ENCODE peak calls at places on chromosomes 11 and 22, in six cellular contexts. One of them, this sample, is unnamed.
A peak's percentile ranks its signal among the peaks of the same experiment; 100 is the strongest.

GRCh38 chr11:27582686-27583085 is 76.1 kb upstream of the LIN7C start:
- DNase-seq in PC-3: no peak
- DNase-seq in neural progenitor cell: no peak
- DNase-seq in neuronal stem cell: no peak
- DNase-seq in hepatocyte: no peak
- DNase-seq in fibroblast of lung: no peak
- DNase-seq in this sample: no peak

GRCh38 chr11:5690736-5691135 is 1.1 kb downstream of the TRIM22 start:
- DNase-seq in PC-3: no peak
- DNase-seq in neural progenitor cell: no peak
- DNase-seq in neuronal stem cell: no peak
- DNase-seq in hepatocyte: no peak
- DNase-seq in fibroblast of lung: peak; percentile 41
- DNase-seq in this sample: peak; percentile 72

GRCh38 chr11:103091441-103091809 is 535 bp downstream of the DCUN1D5 start:
- DNase-seq in PC-3: peak; percentile 43
- DNase-seq in neural progenitor cell: peak; percentile 58
- DNase-seq in neuronal stem cell: no peak
- DNase-seq in hepatocyte: peak; percentile 71
- DNase-seq in fibroblast of lung: peak; percentile 53
- DNase-seq in this sample: peak; percentile 83

GRCh38 chr22:25747245-25747944 is 5.4 kb downstream of the MYO18B start:
- DNase-seq in PC-3: no peak
- DNase-seq in neural progenitor cell: no peak
- DNase-seq in neuronal stem cell: no peak
- DNase-seq in hepatocyte: peak; percentile 64
- DNase-seq in fibroblast of lung: peak; percentile 99
- DNase-seq in this sample: peak; percentile 97

GRCh38 chr11:15779518-15779917 is 576.8 kb downstream of the SOX6 start:
- DNase-seq in PC-3: no peak
- DNase-seq in neural progenitor cell: no peak
- DNase-seq in neuronal stem cell: no peak
- DNase-seq in hepatocyte: no peak
- DNase-seq in fibroblast of lung: peak; percentile 67
- DNase-seq in this sample: no peak

GRCh38 chr11:104594228-104594958 is 303.9 kb downstream of the CASP12 start:
- DNase-seq in PC-3: peak; percentile 58
- DNase-seq in neural progenitor cell: no peak
- DNase-seq in neuronal stem cell: no peak
- DNase-seq in hepatocyte: no peak
- DNase-seq in fibroblast of lung: peak; percentile 12
- DNase-seq in this sample: peak; percentile 18

GRCh38 chr11:88280673-88281316 is 56.7 kb downstream of the CTSC start:
- DNase-seq in PC-3: no peak
- DNase-seq in neural progenitor cell: no peak
- DNase-seq in neuronal stem cell: no peak
- DNase-seq in hepatocyte: no peak
- DNase-seq in fibroblast of lung: peak; percentile 46
- DNase-seq in this sample: peak; percentile 44

GRCh38 chr11:10876168-10876567 is 18.3 kb upstream of the ZBED5 start:
- DNase-seq in PC-3: peak; percentile 82
- DNase-seq in neural progenitor cell: no peak
- DNase-seq in neuronal stem cell: no peak
- DNase-seq in hepatocyte: no peak
- DNase-seq in fibroblast of lung: no peak
- DNase-seq in this sample: no peak

GRCh38 chr11:13103962-13104554 is 94.9 kb downstream of the RASSF10 start:
- DNase-seq in PC-3: no peak
- DNase-seq in neural progenitor cell: no peak
- DNase-seq in neuronal stem cell: no peak
- DNase-seq in hepatocyte: no peak
- DNase-seq in fibroblast of lung: no peak
- DNase-seq in this sample: no peak

GRCh38 chr11:76152741-76153608 is 53.3 kb downstream of the WNT11 start:
- DNase-seq in PC-3: no peak
- DNase-seq in neural progenitor cell: peak; percentile 33
- DNase-seq in neuronal stem cell: no peak
- DNase-seq in hepatocyte: no peak
- DNase-seq in fibroblast of lung: no peak
- DNase-seq in this sample: no peak

GRCh38 chr22:32660292-32660691 is 141.2 kb upstream of the TIMP3 start:
- DNase-seq in PC-3: peak; percentile 16
- DNase-seq in neural progenitor cell: peak; percentile 79
- DNase-seq in neuronal stem cell: peak; percentile 42
- DNase-seq in hepatocyte: peak; percentile 81
- DNase-seq in fibroblast of lung: peak; percentile 62
- DNase-seq in this sample: peak; percentile 78

GRCh38 chr11:76646882-76647534 is 23.5 kb downstream of the LRRC32 start:
- DNase-seq in PC-3: no peak
- DNase-seq in neural progenitor cell: no peak
- DNase-seq in neuronal stem cell: no peak
- DNase-seq in hepatocyte: no peak
- DNase-seq in fibroblast of lung: no peak
- DNase-seq in this sample: no peak

GRCh38 chr11:14542384-14542783 is 22.2 kb upstream of the PSMA1 start:
- DNase-seq in PC-3: no peak
- DNase-seq in neural progenitor cell: no peak
- DNase-seq in neuronal stem cell: no peak
- DNase-seq in hepatocyte: no peak
- DNase-seq in fibroblast of lung: no peak
- DNase-seq in this sample: no peak

GRCh38 chr11:83566948-83567347 is 280.8 kb upstream of the CCDC90B start:
- DNase-seq in PC-3: peak; percentile 40
- DNase-seq in neural progenitor cell: no peak
- DNase-seq in neuronal stem cell: no peak
- DNase-seq in hepatocyte: peak; percentile 37
- DNase-seq in fibroblast of lung: peak; percentile 69
- DNase-seq in this sample: peak; percentile 93

GRCh38 chr22:27472975-27473374 is 328.6 kb downstream of the MN1 start:
- DNase-seq in PC-3: no peak
- DNase-seq in neural progenitor cell: no peak
- DNase-seq in neuronal stem cell: no peak
- DNase-seq in hepatocyte: no peak
- DNase-seq in fibroblast of lung: no peak
- DNase-seq in this sample: no peak

GRCh38 chr11:72113170-72113808 is 794 bp upstream of the ANAPC15 start:
- DNase-seq in PC-3: no peak
- DNase-seq in neural progenitor cell: no peak
- DNase-seq in neuronal stem cell: no peak
- DNase-seq in hepatocyte: no peak
- DNase-seq in fibroblast of lung: peak; percentile 9
- DNase-seq in this sample: peak; percentile 97

GRCh38 chr11:107293677-107294344 is 163.8 kb downstream of the CWF19L2 start:
- DNase-seq in PC-3: no peak
- DNase-seq in neural progenitor cell: peak; percentile 9
- DNase-seq in neuronal stem cell: no peak
- DNase-seq in hepatocyte: no peak
- DNase-seq in fibroblast of lung: peak; percentile 37
- DNase-seq in this sample: no peak

GRCh38 chr11:5933116-5933515 is 8.9 kb upstream of the OR56A3 start:
- DNase-seq in PC-3: no peak
- DNase-seq in neural progenitor cell: no peak
- DNase-seq in neuronal stem cell: no peak
- DNase-seq in hepatocyte: no peak
- DNase-seq in fibroblast of lung: no peak
- DNase-seq in this sample: no peak

GRCh38 chr11:65353900-65354264 is 669 bp upstream of the TIGD3 start:
- DNase-seq in PC-3: no peak
- DNase-seq in neural progenitor cell: no peak
- DNase-seq in neuronal stem cell: no peak
- DNase-seq in hepatocyte: no peak
- DNase-seq in fibroblast of lung: no peak
- DNase-seq in this sample: no peak

GRCh38 chr11:71079795-71080194 is 172.6 kb downstream of the SHANK2 start:
- DNase-seq in PC-3: no peak
- DNase-seq in neural progenitor cell: no peak
- DNase-seq in neuronal stem cell: no peak
- DNase-seq in hepatocyte: no peak
- DNase-seq in fibroblast of lung: no peak
- DNase-seq in this sample: no peak

GRCh38 chr22:39818050-39818449 is 75.5 kb downstream of the ENTHD1 start:
- DNase-seq in PC-3: no peak
- DNase-seq in neural progenitor cell: no peak
- DNase-seq in neuronal stem cell: no peak
- DNase-seq in hepatocyte: no peak
- DNase-seq in fibroblast of lung: peak; percentile 76
- DNase-seq in this sample: peak; percentile 68

GRCh38 chr11:7548659-7549283 is 35.0 kb downstream of the PPFIBP2 start:
- DNase-seq in PC-3: peak; percentile 52
- DNase-seq in neural progenitor cell: peak; percentile 70
- DNase-seq in neuronal stem cell: no peak
- DNase-seq in hepatocyte: peak; percentile 47
- DNase-seq in fibroblast of lung: no peak
- DNase-seq in this sample: no peak

GRCh38 chr22:40289991-40290459 is 56.3 kb upstream of the ADSL start:
- DNase-seq in PC-3: no peak
- DNase-seq in neural progenitor cell: no peak
- DNase-seq in neuronal stem cell: no peak
- DNase-seq in hepatocyte: no peak
- DNase-seq in fibroblast of lung: peak; percentile 21
- DNase-seq in this sample: no peak

GRCh38 chr11:68009391-68010000 is 631 bp upstream of the ALDH3B1 start:
- DNase-seq in PC-3: peak; percentile 67
- DNase-seq in neural progenitor cell: no peak
- DNase-seq in neuronal stem cell: no peak
- DNase-seq in hepatocyte: no peak
- DNase-seq in fibroblast of lung: peak; percentile 38
- DNase-seq in this sample: peak; percentile 56
- H2AFZ ChIP-seq in PC-3: no peak overlapping the region
- H2AFZ ChIP-seq in neural progenitor cell: no peak overlapping the region
- H2AFZ ChIP-seq in neuronal stem cell: no peak overlapping the region
- H2AFZ ChIP-seq in hepatocyte: no peak overlapping the region
- H2AFZ ChIP-seq in fibroblast of lung: no peak overlapping the region
- H2AFZ ChIP-seq in this sample: no peak overlapping the region

GRCh38 chr11:74466916-74467885 is at the start of gene KCNE3:
- DNase-seq in PC-3: no peak
- DNase-seq in neural progenitor cell: peak; percentile 40
- DNase-seq in neuronal stem cell: no peak
- DNase-seq in hepatocyte: peak; percentile 56
- DNase-seq in fibroblast of lung: peak; percentile 27
- DNase-seq in this sample: peak; percentile 44

GRCh38 chr11:74465291-74465708 is 2.0 kb downstream of the KCNE3 start:
- DNase-seq in PC-3: peak; percentile 68
- DNase-seq in neural progenitor cell: no peak
- DNase-seq in neuronal stem cell: no peak
- DNase-seq in hepatocyte: peak; percentile 69
- DNase-seq in fibroblast of lung: no peak
- DNase-seq in this sample: no peak

GRCh38 chr11:74470526-74470925 is 3.2 kb upstream of the KCNE3 start:
- DNase-seq in PC-3: no peak
- DNase-seq in neural progenitor cell: no peak
- DNase-seq in neuronal stem cell: no peak
- DNase-seq in hepatocyte: no peak
- DNase-seq in fibroblast of lung: no peak
- DNase-seq in this sample: no peak

GRCh38 chr11:74468521-74469280 is 1.4 kb upstream of the KCNE3 start:
- DNase-seq in PC-3: no peak
- DNase-seq in neural progenitor cell: no peak
- DNase-seq in neuronal stem cell: no peak
- DNase-seq in hepatocyte: no peak
- DNase-seq in fibroblast of lung: no peak
- DNase-seq in this sample: peak; percentile 21

DNA sequence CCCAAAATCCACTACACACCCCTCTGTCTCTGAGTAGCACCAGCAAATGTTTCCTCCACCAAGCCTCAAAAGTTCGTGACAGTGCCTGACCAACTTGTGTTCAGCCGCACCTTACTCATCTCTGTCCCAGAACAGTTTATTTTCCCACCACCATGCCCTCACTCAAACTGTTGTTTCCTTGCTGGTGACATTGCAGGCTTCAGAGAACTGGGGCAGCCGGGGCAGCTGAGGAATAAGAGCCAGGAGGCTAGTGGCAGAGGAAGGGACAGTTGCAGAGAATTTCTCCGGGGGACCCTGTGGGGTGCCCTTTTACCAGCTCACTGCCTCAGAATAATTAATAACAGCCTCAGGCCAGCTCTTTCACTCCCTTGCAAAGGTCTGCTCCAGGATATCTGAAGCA is 709 bp upstream of the KCNE3 start:
- DNase-seq in PC-3: no peak
- DNase-seq in neural progenitor cell: no peak
- DNase-seq in neuronal stem cell: no peak
- DNase-seq in hepatocyte: no peak
- DNase-seq in fibroblast of lung: no peak
- DNase-seq in this sample: no peak
- H3K27ac ChIP-seq in PC-3: no peak overlapping the region
- H3K27ac ChIP-seq in neural progenitor cell: no peak overlapping the region
- H3K27ac ChIP-seq in neuronal stem cell: no peak overlapping the region
- H3K27ac ChIP-seq in hepatocyte: peak overlapping the region; percentile 67
- H3K27ac ChIP-seq in fibroblast of lung: no peak overlapping the region
- H3K27ac ChIP-seq in this sample: no peak overlapping the region

DNA sequence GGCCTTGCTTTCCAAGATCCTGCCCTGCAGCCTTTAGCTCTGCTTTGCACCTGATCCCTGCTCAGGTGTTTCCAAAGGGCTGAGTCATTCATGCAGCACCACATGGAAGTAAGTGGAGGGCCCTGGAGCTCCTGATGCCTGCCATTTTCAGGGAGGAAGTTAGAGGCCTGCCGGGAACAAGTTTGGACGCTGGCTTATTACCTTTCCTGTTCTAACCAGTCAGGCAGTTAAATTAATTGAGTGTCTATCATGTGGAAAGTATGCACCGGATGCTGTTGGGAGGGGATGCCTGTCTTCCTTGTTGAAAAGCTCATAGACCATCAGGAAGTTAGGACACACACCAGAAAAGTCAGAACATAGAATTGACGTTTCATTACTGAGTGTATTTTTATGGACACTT is 73.7 kb upstream of the PLET1 start:
- DNase-seq in PC-3: peak; percentile 28
- DNase-seq in neural progenitor cell: no peak
- DNase-seq in neuronal stem cell: no peak
- DNase-seq in hepatocyte: no peak
- DNase-seq in fibroblast of lung: no peak
- DNase-seq in this sample: no peak
- H2AFZ ChIP-seq in PC-3: no peak overlapping the region
- H2AFZ ChIP-seq in neural progenitor cell: no peak overlapping the region
- H2AFZ ChIP-seq in neuronal stem cell: no peak overlapping the region
- H2AFZ ChIP-seq in hepatocyte: no peak overlapping the region
- H2AFZ ChIP-seq in fibroblast of lung: no peak overlapping the region
- H2AFZ ChIP-seq in this sample: no peak overlapping the region

GRCh38 chr11:74670171-74670570 is 61.1 kb downstream of the CHRDL2 start:
- DNase-seq in PC-3: no peak
- DNase-seq in neural progenitor cell: no peak
- DNase-seq in neuronal stem cell: no peak
- DNase-seq in hepatocyte: no peak
- DNase-seq in fibroblast of lung: no peak
- DNase-seq in this sample: no peak

GRCh38 chr11:74672332-74672955 is 58.8 kb downstream of the CHRDL2 start:
- DNase-seq in PC-3: peak; percentile 23
- DNase-seq in neural progenitor cell: no peak
- DNase-seq in neuronal stem cell: no peak
- DNase-seq in hepatocyte: no peak
- DNase-seq in fibroblast of lung: peak; percentile 45
- DNase-seq in this sample: peak; percentile 60

GRCh38 chr11:74671520-74672196 is 59.6 kb downstream of the CHRDL2 start:
- DNase-seq in PC-3: peak; percentile 83
- DNase-seq in neural progenitor cell: no peak
- DNase-seq in neuronal stem cell: no peak
- DNase-seq in hepatocyte: no peak
- DNase-seq in fibroblast of lung: peak; percentile 59
- DNase-seq in this sample: peak; percentile 72

GRCh38 chr11:74672956-74673895 is 58.0 kb downstream of the CHRDL2 start:
- DNase-seq in PC-3: peak; percentile 94
- DNase-seq in neural progenitor cell: no peak
- DNase-seq in neuronal stem cell: no peak
- DNase-seq in hepatocyte: peak; percentile 77
- DNase-seq in fibroblast of lung: peak; percentile 97
- DNase-seq in this sample: peak; percentile 97

GRCh38 chr11:74669311-74670160 is 61.7 kb downstream of the CHRDL2 start:
- DNase-seq in PC-3: no peak
- DNase-seq in neural progenitor cell: no peak
- DNase-seq in neuronal stem cell: no peak
- DNase-seq in hepatocyte: no peak
- DNase-seq in fibroblast of lung: no peak
- DNase-seq in this sample: no peak
- H3K27ac ChIP-seq in PC-3: no peak overlapping the region
- H3K27ac ChIP-seq in neural progenitor cell: no peak overlapping the region
- H3K27ac ChIP-seq in neuronal stem cell: no peak overlapping the region
- H3K27ac ChIP-seq in hepatocyte: no peak overlapping the region
- H3K27ac ChIP-seq in fibroblast of lung: no peak overlapping the region
- H3K27ac ChIP-seq in this sample: no peak overlapping the region